ENCODE peak calls at places on chromosomes 13 and 19, in eight cellular contexts. H, S, Q, F, V, P, C and J are unnamed samples.
A peak's percentile ranks its signal among the peaks of the same experiment; 100 is the strongest.

GRCh38 chr19:7099597-7099921 is 30.1 kb downstream of the ZNF557 start:
- DNase-seq in S (no peak), Q (no peak), C (no peak), H (no peak), P (no peak), V (no peak), F (no peak), J (no peak)

GRCh38 chr13:83546476-83546875 is 335.8 kb downstream of the SLITRK1 start:
- DNase-seq in H (no peak), F (no peak), C (no peak), S (no peak), Q (no peak), V (no peak), P (no peak), J (no peak)

GRCh38 chr19:21586341-21587116 is 81.1 kb downstream of the ZNF429 start:
- DNase-seq in Q (peak; percentile 74), S (peak; percentile 53), P (no peak), C (peak; percentile 34), H (no peak), V (peak; percentile 55), F (no peak), J (no peak)

GRCh38 chr13:80547341-80547740 is 206.4 kb upstream of the SPRY2 start:
- DNase-seq in F (no peak), C (no peak), Q (no peak), H (no peak), S (no peak), V (no peak), P (no peak), J (no peak)

GRCh38 chr13:70630247-70630646 is 522.0 kb upstream of the KLHL1 start:
- DNase-seq in Q (no peak), P (no peak), H (no peak), V (no peak), C (peak; percentile 47), F (no peak), S (no peak), J (no peak)

GRCh38 chr19:31135841-31136240 is 213.4 kb downstream of the TSHZ3 start:
- DNase-seq in H (no peak), S (no peak), V (no peak), Q (no peak), P (no peak), F (no peak), C (no peak), J (no peak)

GRCh38 chr19:16078311-16078758 is 2.0 kb downstream of the TPM4 start:
- DNase-seq in H (no peak), V (peak; percentile 29), F (no peak), P (no peak), C (no peak), Q (peak; percentile 49), S (no peak), J (peak; percentile 91)

GRCh38 chr13:31436478-31436877 is 236.7 kb downstream of the B3GLCT start:
- DNase-seq in C (no peak), H (no peak), P (no peak), S (no peak), Q (no peak), V (no peak), F (no peak), J (no peak)

GRCh38 chr13:77831870-77832269 is 86.8 kb downstream of the EDNRB start:
- DNase-seq in S (no peak), H (no peak), F (no peak), Q (no peak), V (no peak), C (no peak), P (no peak), J (no peak)

GRCh38 chr13:91313103-91313502 is 34.4 kb upstream of the MIR17HG start:
- DNase-seq in Q (peak; percentile 20), S (no peak), C (no peak), H (no peak), F (peak; percentile 2), P (no peak), V (peak; percentile 29), J (no peak)

GRCh38 chr13:46079770-46080169 is 25.1 kb downstream of the CPB2 start:
- DNase-seq in V (no peak), C (no peak), P (no peak), S (no peak), Q (peak; percentile 32), F (no peak), H (no peak), J (no peak)

GRCh38 chr19:2867025-2867991 is at the start of gene ZNF556:
- DNase-seq in S (peak; percentile 74), F (no peak), Q (peak; percentile 32), V (no peak), P (no peak), C (no peak), H (no peak), J (no peak)

GRCh38 chr13:94859812-94860210 is 147.5 kb upstream of the SOX21 start:
- DNase-seq in Q (no peak), F (no peak), V (no peak), P (no peak), C (no peak), H (no peak), S (no peak), J (no peak)

GRCh38 chr19:44824758-44825157 is 15.9 kb downstream of the BCAM start:
- DNase-seq in C (no peak), H (no peak), P (no peak), S (peak; percentile 82), V (no peak), F (no peak), Q (no peak), J (no peak)

GRCh38 chr19:55212447-55212846 is 3.1 kb upstream of the PTPRH start:
- DNase-seq in P (no peak), H (no peak), Q (peak; percentile 46), C (no peak), V (no peak), S (no peak), F (peak; percentile 73), J (no peak)

GRCh38 chr13:49113526-49114286 is 106.4 kb upstream of the MLNR start:
- DNase-seq in H (no peak), V (no peak), F (no peak), S (no peak), C (no peak), Q (no peak), P (no peak), J (no peak)

GRCh38 chr19:1360818-1361461 is 22.8 kb upstream of the NDUFS7 start:
- DNase-seq in S (peak; percentile 55), V (no peak), C (no peak), F (no peak), H (no peak), P (peak; percentile 55), Q (no peak), J (no peak)

GRCh38 chr19:47660435-47660832 is 51.5 kb downstream of the BICRA start:
- DNase-seq in F (no peak), C (no peak), P (no peak), S (no peak), V (no peak), H (no peak), Q (no peak), J (no peak)

GRCh38 chr13:41327994-41328778 is 17.1 kb downstream of the NAA16 start:
- DNase-seq in F (no peak), V (no peak), P (no peak), H (no peak), C (no peak), Q (no peak), S (no peak), J (no peak)

DNA sequence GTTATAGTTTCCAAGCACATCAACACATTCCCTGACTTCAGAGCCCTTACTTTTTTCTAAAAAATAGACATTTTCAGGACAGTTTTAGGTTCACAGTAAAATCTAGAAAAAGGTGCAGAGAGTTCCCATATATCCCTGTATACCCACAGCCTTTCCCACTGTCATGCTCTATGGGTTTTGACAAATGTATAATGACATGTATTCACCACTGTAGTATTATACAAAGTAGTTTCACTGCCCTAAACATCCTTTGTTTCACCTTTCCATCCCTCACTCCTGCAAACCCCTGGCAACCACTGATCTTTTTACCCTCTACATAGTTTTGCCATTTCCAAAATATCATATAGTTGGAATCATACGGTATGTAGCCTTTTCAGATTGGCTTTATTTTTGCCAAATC is 15.6 kb downstream of the NAA16 start:
- DNase-seq in C (no peak), V (no peak), P (no peak), H (no peak), F (no peak), S (no peak), Q (no peak), J (no peak)
- H3K4me1 ChIP-seq in C (no peaks in the 10 kb centered on the region), V (peaks cover 14% of the 10 kb centered on the region), P (peaks cover 13% of the 10 kb centered on the region), H (no peaks in the 10 kb centered on the region), F (no peaks in the 10 kb centered on the region), S (peaks cover 18% of the 10 kb centered on the region), Q (no peaks in the 10 kb centered on the region), J (peaks cover 25% of the 10 kb centered on the region)

GRCh38 chr19:29467824-29468401 is 57.9 kb upstream of the VSTM2B start:
- DNase-seq in Q (peak; percentile 27), P (no peak), F (peak; percentile 36), C (peak; percentile 60), S (no peak), H (no peak), V (peak; percentile 31), J (peak; percentile 53)
- TF ChIP-seq CTCF in Q (peak; percentile 63), P (no peak), F (peak; percentile 59), C (peak; percentile 70), S (no peak), H (no peak), V (peak; percentile 29), J (no peak)

DNA sequence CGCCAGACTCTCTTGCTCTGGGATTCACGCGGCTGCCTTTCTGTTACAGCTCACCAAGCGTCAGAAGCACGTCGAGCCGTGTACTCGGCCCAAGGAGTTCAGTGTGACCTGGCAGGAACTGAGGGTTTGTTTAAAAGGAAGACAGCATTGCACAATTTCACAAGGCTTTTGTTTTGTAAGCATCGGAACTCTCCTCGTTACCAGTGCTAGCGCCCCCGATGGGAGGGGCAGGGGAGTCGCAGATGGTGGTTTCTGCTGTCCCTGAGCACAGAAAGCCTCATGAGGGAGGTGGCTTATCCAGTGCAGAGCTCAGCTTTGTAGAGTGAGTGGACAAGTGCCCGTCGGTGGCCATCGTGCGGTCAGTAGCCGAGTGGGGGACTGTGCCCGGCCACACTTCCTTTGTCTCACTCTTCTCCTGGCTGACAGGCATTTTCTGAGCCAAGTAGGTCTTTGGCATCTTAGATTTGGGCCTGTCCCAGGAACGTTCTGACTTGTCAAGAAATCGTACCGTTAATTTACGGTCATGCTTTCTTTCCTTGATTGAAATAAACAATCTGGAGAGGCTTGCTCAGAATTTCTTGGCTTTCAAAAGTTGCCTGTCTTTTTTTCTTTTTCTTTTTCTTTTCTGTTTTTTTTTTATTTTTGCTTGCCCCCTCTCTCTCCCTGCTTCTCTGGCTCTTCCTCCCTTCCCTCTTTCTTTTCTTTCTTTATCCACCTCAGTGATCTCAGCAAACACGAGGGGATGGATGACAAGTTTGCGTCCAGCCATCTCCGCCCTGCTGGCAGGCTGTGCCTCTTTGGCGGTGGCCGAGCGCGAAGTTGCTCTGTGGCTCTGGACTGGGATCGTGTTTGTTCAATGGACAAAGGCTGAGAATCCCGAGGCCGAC is 7.7 kb downstream of the KDM4B start:
- DNase-seq in H (peak; percentile 59), Q (no peak), F (peak; percentile 62), S (no peak), V (no peak), C (peak; percentile 64), P (peak; percentile 74), J (peak; percentile 94)
- H3K4me1 ChIP-seq in H (peaks cover 41% of the 10 kb centered on the region), Q (peaks cover 14% of the 10 kb centered on the region), F (peaks cover 51% of the 10 kb centered on the region), S (no peaks in the 10 kb centered on the region), V (peaks cover 23% of the 10 kb centered on the region), C (no peaks in the 10 kb centered on the region), P (peaks cover 86% of the 10 kb centered on the region), J (peaks cover 99% of the 10 kb centered on the region)

GRCh38 chr19:11611730-11612129 is 14.4 kb downstream of the ZNF627 start:
- DNase-seq in Q (no peak), C (no peak), H (no peak), V (no peak), F (no peak), P (no peak), S (no peak), J (no peak)

GRCh38 chr19:11617207-11618062 is 20.2 kb downstream of the ZNF627 start:
- DNase-seq in V (no peak), C (no peak), H (no peak), F (no peak), S (no peak), P (no peak), Q (no peak), J (no peak)

GRCh38 chr19:11612816-11613511 is 15.7 kb downstream of the ZNF627 start:
- DNase-seq in P (no peak), F (no peak), C (no peak), S (no peak), Q (no peak), V (no peak), H (no peak), J (no peak)
- TF ChIP-seq CTCF in P (no peak), F (no peak), C (peak; percentile 33), S (no peak), Q (peak; percentile 53), V (no peak), H (no peak), J (no peak)